ENCODE peak calls at places on chromosomes 2 and 18, in ten cellular contexts. One of them, this sample, is unnamed.

GRCh38 chr2:177799531-177799930 is 273.0 kb downstream of the PDE11A start:
- DNase-seq in IMR-90: peak
- DNase-seq in AG04450: no peak
- DNase-seq in kidney: no peak
- DNase-seq in psoas muscle: no peak
- DNase-seq in prostate gland: no peak
- DNase-seq in WTC11: peak
- DNase-seq in choroid plexus epithelial cell: peak
- DNase-seq in A549: no peak
- DNase-seq in heart left ventricle: no peak
- DNase-seq in this sample: no peak

GRCh38 chr18:63550068-63550467 is 7.9 kb downstream of the SERPINB12 start:
- DNase-seq in IMR-90: no peak
- DNase-seq in prostate gland: no peak
- DNase-seq in AG04450: no peak
- DNase-seq in A549: no peak
- DNase-seq in psoas muscle: no peak
- DNase-seq in choroid plexus epithelial cell: no peak
- DNase-seq in heart left ventricle: no peak
- DNase-seq in kidney: no peak
- DNase-seq in WTC11: no peak
- DNase-seq in this sample: no peak

GRCh38 chr2:21057097-21057496 is 13.2 kb upstream of the APOB start:
- DNase-seq in psoas muscle: no peak
- DNase-seq in choroid plexus epithelial cell: no peak
- DNase-seq in WTC11: no peak
- DNase-seq in prostate gland: no peak
- DNase-seq in heart left ventricle: no peak
- DNase-seq in kidney: no peak
- DNase-seq in AG04450: no peak
- DNase-seq in A549: no peak
- DNase-seq in IMR-90: no peak
- DNase-seq in this sample: no peak

GRCh38 chr2:232479341-232480200 is 8.1 kb downstream of the ECEL1 start:
- DNase-seq in IMR-90: no peak
- DNase-seq in AG04450: no peak
- DNase-seq in kidney: peak
- DNase-seq in WTC11: no peak
- DNase-seq in choroid plexus epithelial cell: no peak
- DNase-seq in prostate gland: no peak
- DNase-seq in A549: no peak
- DNase-seq in heart left ventricle: peak
- DNase-seq in psoas muscle: no peak
- DNase-seq in this sample: no peak

GRCh38 chr18:25896178-25896780 is 194.1 kb downstream of the SS18 start:
- DNase-seq in prostate gland: peak
- DNase-seq in choroid plexus epithelial cell: peak
- DNase-seq in heart left ventricle: no peak
- DNase-seq in psoas muscle: no peak
- DNase-seq in WTC11: peak
- DNase-seq in IMR-90: peak
- DNase-seq in kidney: no peak
- DNase-seq in A549: peak
- DNase-seq in AG04450: peak
- DNase-seq in this sample: peak

GRCh38 chr2:64479259-64480198 is 25.6 kb downstream of the LGALSL start:
- DNase-seq in WTC11: no peak
- DNase-seq in AG04450: no peak
- DNase-seq in kidney: no peak
- DNase-seq in prostate gland: no peak
- DNase-seq in IMR-90: no peak
- DNase-seq in heart left ventricle: no peak
- DNase-seq in choroid plexus epithelial cell: no peak
- DNase-seq in A549: no peak
- DNase-seq in psoas muscle: no peak
- DNase-seq in this sample: no peak

GRCh38 chr2:58448065-58448507 is 207.0 kb upstream of the FANCL start:
- DNase-seq in heart left ventricle: peak
- DNase-seq in A549: peak
- DNase-seq in kidney: no peak
- DNase-seq in IMR-90: peak
- DNase-seq in psoas muscle: no peak
- DNase-seq in prostate gland: no peak
- DNase-seq in choroid plexus epithelial cell: peak
- DNase-seq in WTC11: peak
- DNase-seq in AG04450: peak
- DNase-seq in this sample: peak

GRCh38 chr2:217807025-217807424 is 195.8 kb downstream of the TNS1 start:
- DNase-seq in WTC11: no peak
- DNase-seq in A549: no peak
- DNase-seq in prostate gland: no peak
- DNase-seq in AG04450: no peak
- DNase-seq in IMR-90: no peak
- DNase-seq in kidney: no peak
- DNase-seq in heart left ventricle: no peak
- DNase-seq in choroid plexus epithelial cell: no peak
- DNase-seq in psoas muscle: no peak
- DNase-seq in this sample: no peak

GRCh38 chr2:186309901-186310300 is 176.2 kb upstream of the ZC3H15 start:
- DNase-seq in heart left ventricle: peak
- DNase-seq in WTC11: no peak
- DNase-seq in IMR-90: peak
- DNase-seq in AG04450: no peak
- DNase-seq in prostate gland: no peak
- DNase-seq in kidney: no peak
- DNase-seq in A549: no peak
- DNase-seq in psoas muscle: no peak
- DNase-seq in choroid plexus epithelial cell: peak
- DNase-seq in this sample: no peak

GRCh38 chr2:186306754-186307153 is 179.3 kb upstream of the ZC3H15 start:
- DNase-seq in WTC11: no peak
- DNase-seq in kidney: no peak
- DNase-seq in IMR-90: no peak
- DNase-seq in AG04450: no peak
- DNase-seq in heart left ventricle: no peak
- DNase-seq in A549: no peak
- DNase-seq in prostate gland: no peak
- DNase-seq in psoas muscle: no peak
- DNase-seq in choroid plexus epithelial cell: no peak
- DNase-seq in this sample: no peak

GRCh38 chr2:186308347-186308746 is 177.7 kb upstream of the ZC3H15 start:
- DNase-seq in heart left ventricle: no peak
- DNase-seq in prostate gland: no peak
- DNase-seq in psoas muscle: no peak
- DNase-seq in AG04450: no peak
- DNase-seq in IMR-90: peak
- DNase-seq in A549: no peak
- DNase-seq in kidney: no peak
- DNase-seq in choroid plexus epithelial cell: peak
- DNase-seq in WTC11: no peak
- DNase-seq in this sample: no peak

GRCh38 chr2:186304064-186304463 is 182.0 kb upstream of the ZC3H15 start:
- DNase-seq in heart left ventricle: no peak
- DNase-seq in prostate gland: no peak
- DNase-seq in psoas muscle: no peak
- DNase-seq in A549: no peak
- DNase-seq in kidney: no peak
- DNase-seq in WTC11: no peak
- DNase-seq in IMR-90: no peak
- DNase-seq in AG04450: no peak
- DNase-seq in choroid plexus epithelial cell: no peak
- DNase-seq in this sample: no peak

DNA sequence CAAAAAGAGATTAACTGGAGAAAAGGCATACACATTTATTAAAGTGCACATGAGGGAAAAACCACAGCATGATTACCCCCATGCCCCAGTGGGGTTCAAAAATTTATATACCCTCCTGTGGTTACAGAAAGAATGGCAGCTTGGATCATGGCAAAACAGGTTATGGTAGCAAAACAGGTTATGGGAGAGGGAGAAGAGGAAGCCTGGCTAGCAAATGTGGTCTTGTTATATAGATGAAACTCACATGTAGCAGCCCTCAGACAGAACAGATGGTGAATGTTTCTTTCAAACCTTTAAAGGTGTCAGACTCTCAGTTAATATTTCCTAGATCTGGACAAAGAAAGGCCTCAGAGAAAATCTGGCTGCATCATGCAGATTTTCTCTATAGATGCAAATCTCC is 178.2 kb upstream of the ZC3H15 start:
- DNase-seq in A549: no peak
- DNase-seq in prostate gland: no peak
- DNase-seq in AG04450: no peak
- DNase-seq in heart left ventricle: no peak
- DNase-seq in psoas muscle: no peak
- DNase-seq in WTC11: no peak
- DNase-seq in choroid plexus epithelial cell: no peak
- DNase-seq in kidney: no peak
- DNase-seq in IMR-90: no peak
- DNase-seq in this sample: no peak
- TF ChIP-seq CTCF in A549: no peak
- TF ChIP-seq CTCF in prostate gland: no peak
- TF ChIP-seq CTCF in AG04450: no peak
- TF ChIP-seq CTCF in heart left ventricle: no peak
- TF ChIP-seq CTCF in psoas muscle: no peak
- TF ChIP-seq CTCF in WTC11: no peak
- TF ChIP-seq CTCF in choroid plexus epithelial cell: no peak
- TF ChIP-seq CTCF in kidney: no peak
- TF ChIP-seq CTCF in IMR-90: no peak
- TF ChIP-seq CTCF in this sample: no peak

GRCh38 chr2:42361728-42362298 is 796 bp upstream of the COX7A2L start:
- DNase-seq in psoas muscle: no peak
- DNase-seq in AG04450: no peak
- DNase-seq in prostate gland: no peak
- DNase-seq in IMR-90: no peak
- DNase-seq in WTC11: no peak
- DNase-seq in choroid plexus epithelial cell: no peak
- DNase-seq in kidney: no peak
- DNase-seq in A549: no peak
- DNase-seq in heart left ventricle: no peak
- DNase-seq in this sample: no peak

GRCh38 chr2:42360493-42360889 is 526 bp downstream of the COX7A2L start:
- DNase-seq in choroid plexus epithelial cell: no peak
- DNase-seq in kidney: no peak
- DNase-seq in heart left ventricle: no peak
- DNase-seq in psoas muscle: no peak
- DNase-seq in IMR-90: no peak
- DNase-seq in A549: no peak
- DNase-seq in WTC11: no peak
- DNase-seq in prostate gland: no peak
- DNase-seq in AG04450: no peak
- DNase-seq in this sample: no peak

GRCh38 chr2:42359304-42359749 is 1.7 kb downstream of the COX7A2L start:
- DNase-seq in kidney: no peak
- DNase-seq in heart left ventricle: no peak
- DNase-seq in prostate gland: no peak
- DNase-seq in choroid plexus epithelial cell: peak
- DNase-seq in IMR-90: peak
- DNase-seq in psoas muscle: no peak
- DNase-seq in A549: no peak
- DNase-seq in WTC11: no peak
- DNase-seq in AG04450: no peak
- DNase-seq in this sample: no peak

GRCh38 chr2:42359894-42360483 is 1.0 kb downstream of the COX7A2L start:
- DNase-seq in prostate gland: no peak
- DNase-seq in AG04450: no peak
- DNase-seq in A549: no peak
- DNase-seq in psoas muscle: no peak
- DNase-seq in heart left ventricle: no peak
- DNase-seq in choroid plexus epithelial cell: peak
- DNase-seq in IMR-90: peak
- DNase-seq in kidney: no peak
- DNase-seq in WTC11: no peak
- DNase-seq in this sample: no peak

GRCh38 chr2:42360890-42361727 is at the start of gene COX7A2L:
- DNase-seq in heart left ventricle: peak
- DNase-seq in AG04450: peak
- DNase-seq in kidney: peak
- DNase-seq in A549: peak
- DNase-seq in psoas muscle: peak
- DNase-seq in IMR-90: peak
- DNase-seq in choroid plexus epithelial cell: peak
- DNase-seq in WTC11: peak
- DNase-seq in prostate gland: peak
- DNase-seq in this sample: peak
- TF ChIP-seq CTCF in heart left ventricle: peak
- TF ChIP-seq CTCF in AG04450: peak
- TF ChIP-seq CTCF in kidney: peak
- TF ChIP-seq CTCF in A549: peak
- TF ChIP-seq CTCF in psoas muscle: peak
- TF ChIP-seq CTCF in IMR-90: peak
- TF ChIP-seq CTCF in choroid plexus epithelial cell: peak
- TF ChIP-seq CTCF in WTC11: no peak
- TF ChIP-seq CTCF in prostate gland: peak
- TF ChIP-seq CTCF in this sample: peak

GRCh38 chr2:174632847-174633620 is 35.4 kb upstream of the WIPF1 start:
- DNase-seq in prostate gland: no peak
- DNase-seq in psoas muscle: no peak
- DNase-seq in heart left ventricle: no peak
- DNase-seq in IMR-90: no peak
- DNase-seq in choroid plexus epithelial cell: peak
- DNase-seq in kidney: no peak
- DNase-seq in AG04450: no peak
- DNase-seq in A549: no peak
- DNase-seq in WTC11: no peak
- DNase-seq in this sample: no peak

GRCh38 chr2:174635015-174635593 is 37.5 kb upstream of the WIPF1 start:
- DNase-seq in AG04450: no peak
- DNase-seq in kidney: no peak
- DNase-seq in psoas muscle: no peak
- DNase-seq in IMR-90: no peak
- DNase-seq in A549: no peak
- DNase-seq in choroid plexus epithelial cell: no peak
- DNase-seq in WTC11: no peak
- DNase-seq in prostate gland: no peak
- DNase-seq in heart left ventricle: no peak
- DNase-seq in this sample: no peak

GRCh38 chr2:174633621-174633927 is 36.0 kb upstream of the WIPF1 start:
- DNase-seq in heart left ventricle: no peak
- DNase-seq in psoas muscle: no peak
- DNase-seq in AG04450: no peak
- DNase-seq in choroid plexus epithelial cell: peak
- DNase-seq in A549: no peak
- DNase-seq in kidney: no peak
- DNase-seq in IMR-90: no peak
- DNase-seq in WTC11: no peak
- DNase-seq in prostate gland: no peak
- DNase-seq in this sample: no peak

GRCh38 chr2:174635747-174636399 is 38.3 kb upstream of the WIPF1 start:
- DNase-seq in choroid plexus epithelial cell: peak
- DNase-seq in A549: no peak
- DNase-seq in IMR-90: peak
- DNase-seq in kidney: no peak
- DNase-seq in heart left ventricle: no peak
- DNase-seq in AG04450: no peak
- DNase-seq in psoas muscle: no peak
- DNase-seq in prostate gland: no peak
- DNase-seq in WTC11: no peak
- DNase-seq in this sample: no peak

DNA sequence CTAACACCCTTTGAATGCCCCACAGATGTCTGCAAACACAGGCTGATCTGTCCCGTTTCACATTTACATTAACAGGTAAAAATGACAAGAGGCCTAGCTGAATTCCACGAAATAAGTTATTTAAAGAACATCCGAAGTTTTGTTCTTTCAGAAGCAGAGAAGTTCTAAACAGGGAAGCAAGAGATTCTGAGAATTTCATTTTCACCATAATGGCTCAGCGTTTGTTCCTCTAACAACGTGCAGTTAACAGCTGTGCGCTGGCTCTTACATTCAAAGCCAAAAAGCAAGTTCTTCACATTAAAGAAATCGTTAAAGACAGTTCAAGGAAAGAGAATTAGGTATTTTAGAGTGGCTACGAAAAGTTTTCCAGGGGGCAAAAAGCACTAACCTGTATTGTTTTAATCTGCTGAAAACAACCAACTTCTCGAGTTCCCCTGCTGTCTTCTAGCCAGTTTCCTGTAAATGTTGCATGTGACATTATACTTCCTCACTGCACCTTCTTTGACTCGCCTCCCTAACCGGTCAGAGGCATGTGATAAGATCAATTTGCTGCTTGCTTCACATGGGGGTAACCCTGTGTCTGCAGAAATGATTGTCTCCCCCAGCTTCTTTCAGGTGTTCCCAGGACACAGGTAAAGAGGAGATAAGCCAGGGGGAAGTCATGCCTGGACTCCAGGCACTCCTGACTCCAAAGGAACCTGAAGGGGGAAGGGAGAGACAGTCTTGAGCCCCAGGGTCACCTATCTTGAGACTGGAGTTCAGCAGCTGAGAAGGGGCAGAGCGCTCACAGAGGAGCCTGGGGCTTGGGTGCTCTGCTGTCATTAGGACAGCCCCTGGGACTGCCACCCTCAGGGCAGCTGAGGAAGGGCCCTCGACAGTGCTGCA is 36.8 kb upstream of the WIPF1 start:
- DNase-seq in prostate gland: no peak
- DNase-seq in A549: no peak
- DNase-seq in AG04450: no peak
- DNase-seq in kidney: no peak
- DNase-seq in heart left ventricle: no peak
- DNase-seq in WTC11: no peak
- DNase-seq in IMR-90: peak
- DNase-seq in choroid plexus epithelial cell: peak
- DNase-seq in psoas muscle: no peak
- DNase-seq in this sample: peak
- TF ChIP-seq CTCF in prostate gland: no peak
- TF ChIP-seq CTCF in A549: no peak
- TF ChIP-seq CTCF in AG04450: no peak
- TF ChIP-seq CTCF in kidney: no peak
- TF ChIP-seq CTCF in heart left ventricle: no peak
- TF ChIP-seq CTCF in WTC11: no peak
- TF ChIP-seq CTCF in IMR-90: no peak
- TF ChIP-seq CTCF in choroid plexus epithelial cell: no peak
- TF ChIP-seq CTCF in psoas muscle: no peak
- TF ChIP-seq CTCF in this sample: peak

GRCh38 chr2:62663920-62664319 is 41.6 kb upstream of the EHBP1 start:
- DNase-seq in IMR-90: no peak
- DNase-seq in heart left ventricle: no peak
- DNase-seq in kidney: no peak
- DNase-seq in WTC11: no peak
- DNase-seq in prostate gland: no peak
- DNase-seq in psoas muscle: no peak
- DNase-seq in AG04450: no peak
- DNase-seq in choroid plexus epithelial cell: no peak
- DNase-seq in A549: no peak
- DNase-seq in this sample: no peak
- TF ChIP-seq CTCF in IMR-90: no peak
- TF ChIP-seq CTCF in heart left ventricle: no peak
- TF ChIP-seq CTCF in kidney: no peak
- TF ChIP-seq CTCF in WTC11: no peak
- TF ChIP-seq CTCF in prostate gland: no peak
- TF ChIP-seq CTCF in psoas muscle: no peak
- TF ChIP-seq CTCF in AG04450: no peak
- TF ChIP-seq CTCF in choroid plexus epithelial cell: no peak
- TF ChIP-seq CTCF in A549: no peak
- TF ChIP-seq CTCF in this sample: no peak

This sample was measured in GM13977.